ENCODE peak calls at places on chromosomes 11 and 22, in five cellular contexts. One of them, this sample, is unnamed.

GRCh38 chr22:21868651-21869050 is 1.2 kb upstream of the MAPK1 start:
- DNase-seq in naive thymus-derived CD8-positive, alpha-beta T cell: no peak
- DNase-seq in left colon: no peak
- DNase-seq in progenitor cell of endocrine pancreas: no peak
- DNase-seq in NCI-H2107: no peak
- DNase-seq in this sample: no peak

GRCh38 chr11:12187399-12187798 is 77.0 kb downstream of the MICAL2 start:
- DNase-seq in naive thymus-derived CD8-positive, alpha-beta T cell: no peak
- DNase-seq in NCI-H2107: no peak
- DNase-seq in progenitor cell of endocrine pancreas: no peak
- DNase-seq in left colon: no peak
- DNase-seq in this sample: no peak

GRCh38 chr11:110046759-110047386 is 46.3 kb upstream of the ZC3H12C start:
- DNase-seq in left colon: peak
- DNase-seq in naive thymus-derived CD8-positive, alpha-beta T cell: no peak
- DNase-seq in progenitor cell of endocrine pancreas: no peak
- DNase-seq in NCI-H2107: no peak
- DNase-seq in this sample: no peak

GRCh38 chr11:107898270-107898669 is 30.0 kb upstream of the RAB39A start:
- DNase-seq in left colon: no peak
- DNase-seq in naive thymus-derived CD8-positive, alpha-beta T cell: no peak
- DNase-seq in progenitor cell of endocrine pancreas: no peak
- DNase-seq in NCI-H2107: no peak
- DNase-seq in this sample: no peak

GRCh38 chr22:19057999-19058491 is 64.2 kb downstream of the DGCR2 start:
- DNase-seq in left colon: no peak
- DNase-seq in NCI-H2107: no peak
- DNase-seq in progenitor cell of endocrine pancreas: no peak
- DNase-seq in naive thymus-derived CD8-positive, alpha-beta T cell: no peak
- DNase-seq in this sample: no peak

GRCh38 chr11:119773016-119773415 is 44.0 kb upstream of the NECTIN1 start:
- DNase-seq in naive thymus-derived CD8-positive, alpha-beta T cell: no peak
- DNase-seq in left colon: no peak
- DNase-seq in NCI-H2107: no peak
- DNase-seq in progenitor cell of endocrine pancreas: no peak
- DNase-seq in this sample: no peak

GRCh38 chr11:65185869-65186341 is 4.2 kb downstream of the CAPN1 start:
- DNase-seq in naive thymus-derived CD8-positive, alpha-beta T cell: no peak
- DNase-seq in NCI-H2107: no peak
- DNase-seq in progenitor cell of endocrine pancreas: no peak
- DNase-seq in left colon: no peak
- DNase-seq in this sample: peak

GRCh38 chr11:69357458-69358397 is 63.8 kb downstream of the MYEOV start:
- DNase-seq in naive thymus-derived CD8-positive, alpha-beta T cell: no peak
- DNase-seq in NCI-H2107: no peak
- DNase-seq in progenitor cell of endocrine pancreas: peak
- DNase-seq in left colon: no peak
- DNase-seq in this sample: peak

GRCh38 chr22:19460036-19460435 is 12.5 kb upstream of the C22orf39 start:
- DNase-seq in progenitor cell of endocrine pancreas: no peak
- DNase-seq in NCI-H2107: no peak
- DNase-seq in naive thymus-derived CD8-positive, alpha-beta T cell: no peak
- DNase-seq in left colon: no peak
- DNase-seq in this sample: no peak

GRCh38 chr11:73734996-73735395 is 25.9 kb downstream of the RAB6A start:
- DNase-seq in naive thymus-derived CD8-positive, alpha-beta T cell: no peak
- DNase-seq in NCI-H2107: no peak
- DNase-seq in left colon: no peak
- DNase-seq in progenitor cell of endocrine pancreas: no peak
- DNase-seq in this sample: no peak

GRCh38 chr22:43537019-43537585 is 125.3 kb downstream of the MPPED1 start:
- DNase-seq in left colon: no peak
- DNase-seq in naive thymus-derived CD8-positive, alpha-beta T cell: no peak
- DNase-seq in NCI-H2107: no peak
- DNase-seq in progenitor cell of endocrine pancreas: no peak
- DNase-seq in this sample: no peak

GRCh38 chr11:114237321-114238280 is 58.6 kb upstream of the NNMT start:
- DNase-seq in NCI-H2107: no peak
- DNase-seq in naive thymus-derived CD8-positive, alpha-beta T cell: no peak
- DNase-seq in progenitor cell of endocrine pancreas: no peak
- DNase-seq in left colon: no peak
- DNase-seq in this sample: no peak

GRCh38 chr11:65311197-65311631 is 3.5 kb upstream of the CDC42EP2 start:
- DNase-seq in naive thymus-derived CD8-positive, alpha-beta T cell: no peak
- DNase-seq in progenitor cell of endocrine pancreas: no peak
- DNase-seq in left colon: no peak
- DNase-seq in NCI-H2107: no peak
- DNase-seq in this sample: peak

GRCh38 chr11:104164028-104164520 is at the start of gene PDGFD:
- DNase-seq in left colon: peak
- DNase-seq in NCI-H2107: no peak
- DNase-seq in naive thymus-derived CD8-positive, alpha-beta T cell: peak
- DNase-seq in progenitor cell of endocrine pancreas: peak
- DNase-seq in this sample: peak

GRCh38 chr11:84313830-84314359 is 1027.7 kb upstream of the CCDC90B start:
- DNase-seq in left colon: no peak
- DNase-seq in NCI-H2107: no peak
- DNase-seq in naive thymus-derived CD8-positive, alpha-beta T cell: no peak
- DNase-seq in progenitor cell of endocrine pancreas: no peak
- DNase-seq in this sample: no peak

GRCh38 chr11:113806403-113806802 is 26.8 kb downstream of the CLDN25 start:
- DNase-seq in naive thymus-derived CD8-positive, alpha-beta T cell: no peak
- DNase-seq in progenitor cell of endocrine pancreas: no peak
- DNase-seq in NCI-H2107: no peak
- DNase-seq in left colon: peak
- DNase-seq in this sample: peak

GRCh38 chr22:37909756-37910155 is 3.7 kb downstream of the MICALL1 start:
- DNase-seq in naive thymus-derived CD8-positive, alpha-beta T cell: no peak
- DNase-seq in progenitor cell of endocrine pancreas: no peak
- DNase-seq in NCI-H2107: no peak
- DNase-seq in left colon: no peak
- DNase-seq in this sample: no peak